ENCODE peak calls at places on chromosomes 7 and 10, in eight cellular contexts. J is Panc1, Y is cardiac muscle cell, U is GM13977, I is glutamatergic neuron, D is heart right ventricle, Q is RWPE2, H is Calu3. O is an unnamed sample.

GRCh38 chr7:100884741-100885439 is 4.6 kb downstream of the UFSP1 start:
- DNase-seq in D (no peak), J (no peak), Y (no peak), I (no peak), U (no peak), H (no peak), Q (no peak), O (no peak)

GRCh38 chr7:139648941-139649425 is 125.5 kb downstream of the CLEC2L start:
- DNase-seq in J (no peak), D (peak), Y (no peak), Q (no peak), U (peak), H (no peak), I (no peak), O (peak)

GRCh38 chr7:68792351-68792750 is 805.9 kb upstream of the AUTS2 start:
- DNase-seq in I (no peak), Q (no peak), D (no peak), H (no peak), J (no peak), U (no peak), Y (no peak), O (no peak)

GRCh38 chr7:33012364-33012763 is 50.2 kb downstream of the NT5C3A start:
- DNase-seq in I (no peak), D (no peak), Y (no peak), H (no peak), U (no peak), J (no peak), Q (no peak), O (no peak)

GRCh38 chr7:84191261-84191660 is 3.3 kb downstream of the SEMA3A start:
- DNase-seq in J (no peak), H (no peak), Y (no peak), I (no peak), D (no peak), U (no peak), Q (no peak), O (no peak)

GRCh38 chr7:122305475-122306319 is 1.1 kb upstream of the FEZF1 start:
- DNase-seq in I (peak), Y (no peak), J (no peak), Q (no peak), H (peak), U (no peak), D (no peak), O (no peak)

GRCh38 chr7:20330176-20330796 is 414 bp upstream of the ITGB8 start:
- DNase-seq in I (peak), D (peak), J (no peak), H (peak), Y (peak), U (peak), Q (peak), O (peak)

GRCh38 chr10:79505771-79506351 is 6.5 kb upstream of the EIF5AL1 start:
- DNase-seq in D (no peak), J (no peak), U (no peak), I (no peak), Y (no peak), H (no peak), Q (no peak), O (no peak)

GRCh38 chr10:96740579-96741281 is 20.4 kb upstream of the PIK3AP1 start:
- DNase-seq in Y (peak), H (no peak), I (no peak), U (no peak), J (no peak), D (peak), Q (no peak), O (no peak)

GRCh38 chr10:30645340-30645827 is 15.8 kb upstream of the LYZL2 start:
- DNase-seq in I (peak), Q (no peak), Y (peak), D (peak), U (no peak), J (no peak), H (no peak), O (no peak)

GRCh38 chr10:5871596-5871995 is 18.1 kb downstream of the ANKRD16 start:
- DNase-seq in Q (no peak), H (no peak), U (no peak), J (no peak), D (no peak), Y (peak), I (no peak), O (no peak)

GRCh38 chr7:151786241-151786640 is 90.7 kb downstream of the PRKAG2 start:
- DNase-seq in U (no peak), H (no peak), D (no peak), Y (no peak), J (no peak), Q (no peak), I (no peak), O (no peak)

GRCh38 chr10:28111712-28112111 is 112.8 kb upstream of the ODAD2 start:
- DNase-seq in Q (no peak), I (no peak), Y (no peak), D (no peak), H (no peak), J (no peak), U (no peak), O (no peak)

GRCh38 chr10:125125951-125126735 is 34.2 kb downstream of the CTBP2 start:
- DNase-seq in J (no peak), I (no peak), Q (peak), Y (no peak), H (no peak), D (no peak), U (no peak), O (no peak)

GRCh38 chr10:58066126-58066525 is 201.6 kb downstream of the IPMK start:
- DNase-seq in D (no peak), U (no peak), Y (no peak), H (no peak), I (no peak), J (no peak), Q (no peak), O (no peak)

GRCh38 chr10:5812283-5813090 is 747 bp downstream of the GDI2 start:
- DNase-seq in D (peak), J (no peak), Y (peak), H (peak), I (peak), Q (no peak), U (peak), O (peak)

GRCh38 chr7:125526092-125526491 is 596.5 kb upstream of the POT1 start:
- DNase-seq in I (no peak), Q (no peak), H (no peak), D (no peak), Y (no peak), U (no peak), J (no peak), O (no peak)

GRCh38 chr10:91683976-91684375 is 51.1 kb upstream of the PPP1R3C start:
- DNase-seq in J (peak), Y (peak), I (no peak), Q (no peak), U (no peak), H (no peak), D (no peak), O (no peak)

GRCh38 chr7:46636022-46636421 is 715.0 kb upstream of the IGFBP3 start:
- DNase-seq in Y (no peak), H (no peak), J (no peak), U (no peak), D (no peak), Q (no peak), I (no peak), O (no peak)

GRCh38 chr7:18469332-18469731 is 26.2 kb upstream of the HDAC9 start:
- DNase-seq in H (no peak), D (no peak), I (no peak), J (no peak), Q (no peak), U (no peak), Y (no peak), O (peak)

GRCh38 chr10:129168660-129169059 is 298.4 kb upstream of the MGMT start:
- DNase-seq in Q (no peak), D (no peak), I (no peak), Y (no peak), H (no peak), J (no peak), U (no peak), O (no peak)

GRCh38 chr10:78760463-78761240 is 308.1 kb upstream of the ZMIZ1 start:
- DNase-seq in J (no peak), H (no peak), I (no peak), D (no peak), U (no peak), Q (no peak), Y (no peak), O (no peak)

GRCh38 chr10:62779487-62780248 is 24.9 kb upstream of the ADO start:
- DNase-seq in Y (peak), I (no peak), U (peak), J (no peak), H (peak), Q (no peak), D (no peak), O (peak)

GRCh38 chr10:81414038-81414437 is 461.0 kb upstream of the NRG3 start:
- DNase-seq in Q (no peak), D (no peak), H (peak), Y (no peak), U (no peak), J (no peak), I (peak), O (no peak)

GRCh38 chr7:92648082-92648481 is 57.9 kb upstream of the FAM133B start:
- DNase-seq in Q (no peak), U (no peak), H (no peak), Y (no peak), D (no peak), J (no peak), I (no peak), O (peak)

GRCh38 chr7:150986099-150986512 is 4.7 kb upstream of the NOS3 start:
- DNase-seq in U (peak), H (peak), J (no peak), D (peak), Y (peak), I (peak), Q (no peak), O (peak)

GRCh38 chr10:95247200-95247880 is 43.5 kb downstream of the PDLIM1 start:
- DNase-seq in I (no peak), H (no peak), Q (no peak), D (no peak), Y (peak), U (no peak), J (no peak), O (no peak)

GRCh38 chr7:17580141-17580540 is 281.7 kb downstream of the AHR start:
- DNase-seq in Y (peak), I (no peak), H (no peak), Q (no peak), D (no peak), U (no peak), J (no peak), O (no peak)

GRCh38 chr7:111638048-111638447 is 75.8 kb upstream of the IMMP2L start:
- DNase-seq in U (no peak), D (no peak), J (no peak), H (no peak), Y (peak), I (no peak), Q (no peak), O (no peak)

GRCh38 chr7:140904081-140904480 is 20.6 kb downstream of the BRAF start:
- DNase-seq in U (no peak), Q (no peak), J (no peak), H (no peak), I (no peak), Y (no peak), D (no peak), O (no peak)

GRCh38 chr7:31408120-31408729 is 67.7 kb upstream of the NEUROD6 start:
- DNase-seq in H (peak), J (peak), Q (no peak), D (no peak), I (no peak), Y (peak), U (no peak), O (no peak)

GRCh38 chr10:90398551-90398950 is 459.3 kb downstream of the HTR7 start:
- DNase-seq in J (no peak), Y (peak), I (no peak), H (no peak), U (no peak), Q (no peak), D (no peak), O (no peak)

GRCh38 chr10:1243486-1244182 is 187.4 kb downstream of the WDR37 start:
- DNase-seq in U (no peak), I (no peak), Q (no peak), J (no peak), Y (no peak), H (no peak), D (no peak), O (no peak)
- TF ChIP-seq CTCF in U (peak), I (peak), Q (no peak), J (peak), Y (no peak), H (no peak), D (no peak), O (no peak)

DNA sequence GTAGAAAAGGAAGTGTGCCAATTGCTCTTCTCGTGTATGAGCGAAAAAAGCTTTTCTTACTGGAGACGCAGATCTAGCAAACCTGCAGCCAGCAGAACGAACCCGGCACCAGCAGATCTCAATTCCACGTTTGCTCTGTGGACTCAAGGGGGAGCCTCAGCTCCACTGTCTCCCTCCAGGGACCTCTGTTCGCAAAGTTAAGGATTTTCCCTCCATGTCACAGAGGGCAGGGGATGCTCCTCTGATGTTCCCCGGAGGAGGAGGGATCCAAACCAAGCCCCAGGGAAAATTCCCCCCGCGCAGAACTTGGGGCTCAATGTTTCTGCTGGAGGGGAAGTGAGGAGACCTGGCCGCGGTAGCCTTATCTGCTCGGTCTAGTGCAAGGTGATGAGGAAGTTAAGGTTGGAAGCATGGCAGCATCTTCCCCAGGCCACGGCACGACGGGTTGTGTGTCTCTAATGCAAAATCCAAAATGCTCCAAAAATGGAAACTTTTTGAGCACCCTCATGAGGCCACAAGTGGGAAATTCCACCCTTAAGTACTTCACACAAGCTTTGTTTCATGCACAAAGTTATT is 9.0 kb downstream of the IQCE start:
- DNase-seq in U (peak), D (peak), I (no peak), H (peak), Q (no peak), Y (peak), J (no peak), O (peak)
- TF ChIP-seq CTCF in U (peak), D (peak), I (no peak), H (peak), Q (peak), Y (peak), J (no peak), O (peak)

GRCh38 chr7:158267737-158268435 is 319.7 kb downstream of the PTPRN2 start:
- DNase-seq in H (no peak), U (no peak), J (no peak), Q (peak), Y (no peak), I (peak), D (no peak), O (no peak)
- TF ChIP-seq CTCF in H (no peak), U (no peak), J (no peak), Q (no peak), Y (no peak), I (no peak), D (no peak), O (no peak)

DNA sequence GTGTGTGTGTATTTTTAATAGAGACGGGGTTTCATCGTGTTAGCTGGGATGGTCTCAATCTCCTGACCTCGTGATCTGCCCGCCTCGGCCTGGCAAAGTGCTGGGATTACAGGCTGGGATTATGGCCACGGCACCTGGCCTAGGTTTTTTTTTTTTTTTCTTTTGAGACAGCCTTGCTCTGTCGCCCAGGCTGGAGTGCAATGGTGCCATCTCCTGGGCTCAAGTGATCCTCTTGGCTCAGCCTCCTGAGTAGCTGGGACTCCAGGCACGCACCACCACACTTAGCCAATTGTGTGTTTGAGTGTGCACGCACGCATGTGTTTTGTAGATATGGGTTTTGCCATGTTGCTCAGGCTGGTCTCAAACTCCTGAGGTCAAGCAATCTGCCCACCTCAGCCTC is 629.8 kb downstream of the ETV1 start:
- DNase-seq in D (no peak), Q (no peak), Y (no peak), U (no peak), H (no peak), I (no peak), J (no peak), O (no peak)
- TF ChIP-seq CTCF in D (no peak), Q (no peak), Y (no peak), U (no peak), H (no peak), I (no peak), J (peak), O (no peak)

DNA sequence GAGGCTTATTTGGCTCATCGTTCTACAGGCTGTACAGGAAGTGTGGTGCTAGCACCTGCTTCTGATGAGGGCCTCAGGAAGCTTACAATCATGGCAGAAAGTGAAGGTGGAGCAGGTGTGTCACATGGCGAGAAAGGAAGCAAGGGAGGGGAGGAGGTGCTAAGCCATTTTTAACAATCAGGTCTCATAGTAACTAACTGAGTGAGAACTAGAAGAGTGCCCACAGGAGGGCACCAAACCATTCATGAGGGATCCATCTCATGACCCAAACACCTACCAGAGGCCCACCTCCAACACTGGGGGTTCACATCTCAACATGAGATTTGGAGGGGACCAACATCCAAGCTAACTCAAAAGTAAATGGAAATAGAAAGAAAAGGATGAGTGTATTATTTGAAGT is 78.1 kb downstream of the CXCL12 start:
- DNase-seq in I (no peak), Y (no peak), J (no peak), H (no peak), Q (no peak), D (no peak), U (no peak), O (no peak)
- TF ChIP-seq CTCF in I (no peak), Y (peak), J (peak), H (no peak), Q (peak), D (peak), U (no peak), O (no peak)

GRCh38 chr10:13079776-13080050 is 20.2 kb upstream of the OPTN start:
- DNase-seq in Q (no peak), Y (no peak), H (no peak), U (no peak), D (no peak), I (no peak), J (no peak), O (no peak)

GRCh38 chr10:13080643-13081042 is 19.3 kb upstream of the OPTN start:
- DNase-seq in D (no peak), U (no peak), H (no peak), Q (no peak), I (no peak), Y (no peak), J (no peak), O (no peak)

GRCh38 chr10:13078912-13079775 is 20.8 kb upstream of the OPTN start:
- DNase-seq in D (no peak), Y (no peak), J (no peak), H (no peak), I (no peak), U (no peak), Q (no peak), O (no peak)

GRCh38 chr10:13072339-13072738 is 27.6 kb upstream of the OPTN start:
- DNase-seq in I (no peak), J (no peak), H (no peak), Q (no peak), U (no peak), Y (no peak), D (no peak), O (no peak)

GRCh38 chr10:13074562-13075451 is 25.2 kb upstream of the OPTN start:
- DNase-seq in Q (no peak), I (peak), U (peak), J (no peak), Y (peak), H (peak), D (peak), O (peak)
- TF ChIP-seq CTCF in Q (peak), I (peak), U (peak), J (peak), Y (peak), H (peak), D (peak), O (peak)

DNA sequence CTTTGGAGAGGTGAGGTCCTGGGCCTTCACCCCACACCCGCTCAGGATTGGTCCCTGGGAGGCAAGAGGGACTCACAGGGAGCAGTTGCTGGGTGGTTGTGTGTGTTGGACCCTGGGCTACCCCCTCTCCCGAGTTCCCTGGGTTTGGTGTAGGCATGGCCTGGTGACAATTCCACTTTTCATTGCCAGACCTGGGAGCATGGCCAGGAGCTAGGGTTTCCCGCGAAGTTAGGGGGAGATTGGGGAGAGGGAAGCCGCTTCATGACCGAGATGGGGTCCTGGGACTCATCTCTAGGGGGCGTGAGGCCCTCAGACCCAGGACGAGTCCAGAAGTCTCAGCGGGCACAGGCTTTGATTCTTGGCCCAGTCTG is 579 bp downstream of the PALD1 start:
- DNase-seq in H (no peak), Y (no peak), J (no peak), U (no peak), I (no peak), D (no peak), Q (no peak), O (no peak)
- TF ChIP-seq CTCF in H (no peak), Y (peak), J (no peak), U (no peak), I (no peak), D (peak), Q (no peak), O (no peak)

DNA sequence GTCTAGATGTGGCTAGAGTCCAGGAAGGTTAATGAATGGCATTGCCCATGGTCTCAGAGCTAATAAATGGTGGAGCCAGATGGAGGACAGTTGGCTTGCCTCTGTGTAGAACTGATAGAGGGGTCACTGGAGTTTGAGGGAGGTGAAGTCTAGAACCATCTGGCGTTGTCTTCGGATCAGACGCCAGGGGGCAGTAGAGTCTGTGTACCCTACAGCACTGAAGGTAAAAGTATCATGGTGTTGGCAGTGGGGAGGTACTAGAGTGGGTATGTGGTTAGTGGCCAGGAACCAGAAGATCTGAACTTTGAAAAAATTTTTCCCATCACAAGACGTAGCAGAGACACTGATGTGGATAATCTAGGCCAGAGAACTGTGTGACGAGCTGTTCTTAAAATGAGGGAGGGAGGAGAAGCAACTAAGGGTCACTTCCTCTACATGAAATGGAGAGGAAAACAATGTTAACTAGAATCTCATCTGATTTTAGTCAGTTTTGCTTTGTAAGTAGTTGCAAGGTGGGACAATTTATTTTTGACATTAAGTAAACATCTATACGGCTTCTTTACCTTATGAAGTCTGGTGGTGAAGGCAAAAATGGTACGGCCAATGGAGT is 227.9 kb upstream of the PRSS58 start:
- DNase-seq in J (no peak), I (no peak), D (no peak), U (no peak), Q (no peak), Y (no peak), H (peak), O (no peak)
- TF ChIP-seq CTCF in J (peak), I (peak), D (peak), U (peak), Q (peak), Y (peak), H (peak), O (no peak)